ENCODE peak calls at places on chromosomes 7 and 10, in ten cellular contexts. Y, R, O, Z, D, X, H, I, P and W are unnamed samples.

GRCh38 chr7:111198255-111198654 is 107.3 kb downstream of the LRRN3 start:
- DNase-seq in H (peak; percentile 31), I (peak; percentile 95), P (no peak), R (no peak), O (no peak), D (peak; percentile 99), Z (no peak), Y (no peak), X (peak; percentile 96), W (no peak)

GRCh38 chr7:1734331-1734730 is 64.3 kb downstream of the ELFN1 start:
- DNase-seq in Z (no peak), R (no peak), D (no peak), H (no peak), I (no peak), O (no peak), Y (no peak), P (no peak), X (no peak), W (no peak)

GRCh38 chr7:50608196-50608906 is 43.1 kb upstream of the DDC start:
- DNase-seq in X (no peak), P (no peak), I (no peak), O (no peak), H (no peak), D (no peak), R (no peak), Z (no peak), Y (no peak), W (no peak)

GRCh38 chr7:106655703-106656498 is 5.1 kb downstream of the CCDC71L start:
- DNase-seq in Z (no peak), O (no peak), Y (no peak), H (no peak), D (no peak), X (no peak), I (no peak), R (no peak), P (no peak), W (no peak)

GRCh38 chr10:49280001-49280408 is 19.0 kb upstream of the C10orf71 start:
- DNase-seq in P (peak; percentile 21), O (no peak), Y (no peak), R (peak; percentile 43), Z (no peak), D (peak; percentile 20), H (no peak), I (no peak), X (no peak), W (no peak)

GRCh38 chr10:91883549-91884542 is 25.4 kb downstream of the FGFBP3 start:
- DNase-seq in Y (no peak), Z (no peak), I (no peak), P (no peak), X (no peak), H (no peak), R (no peak), O (peak; percentile 81), D (no peak), W (peak; percentile 30)

GRCh38 chr7:92586403-92586802 is 3.8 kb downstream of the FAM133B start:
- DNase-seq in X (no peak), D (no peak), Y (no peak), Z (no peak), O (no peak), H (no peak), I (no peak), P (no peak), R (no peak), W (no peak)

GRCh38 chr10:88261152-88261551 is 322.0 kb downstream of the RNLS start:
- DNase-seq in H (no peak), Y (no peak), I (no peak), D (no peak), X (no peak), P (no peak), R (no peak), O (no peak), Z (no peak), W (no peak)

GRCh38 chr7:3559178-3559765 is 258.2 kb downstream of the SDK1 start:
- DNase-seq in Y (no peak), R (no peak), D (peak; percentile 83), O (no peak), Z (no peak), X (peak; percentile 48), I (peak; percentile 44), P (peak; percentile 53), H (peak; percentile 75), W (no peak)

GRCh38 chr7:131075406-131075805 is 252.3 kb upstream of the MKLN1 start:
- DNase-seq in X (no peak), Z (no peak), D (no peak), P (no peak), R (no peak), H (no peak), Y (no peak), O (no peak), I (no peak), W (no peak)

GRCh38 chr7:131076032-131076431 is 251.6 kb upstream of the MKLN1 start:
- DNase-seq in O (no peak), X (no peak), Z (no peak), D (peak; percentile 75), R (no peak), I (no peak), H (no peak), P (no peak), Y (no peak), W (no peak)

GRCh38 chr7:131074043-131074442 is 253.6 kb upstream of the MKLN1 start:
- DNase-seq in D (no peak), X (no peak), Z (no peak), R (no peak), H (no peak), O (no peak), P (no peak), Y (no peak), I (no peak), W (no peak)

GRCh38 chr7:131072505-131073091 is 255.1 kb upstream of the MKLN1 start:
- DNase-seq in Z (no peak), H (no peak), I (no peak), Y (no peak), R (no peak), O (peak; percentile 59), P (no peak), D (peak; percentile 9), X (no peak), W (no peak)

DNA sequence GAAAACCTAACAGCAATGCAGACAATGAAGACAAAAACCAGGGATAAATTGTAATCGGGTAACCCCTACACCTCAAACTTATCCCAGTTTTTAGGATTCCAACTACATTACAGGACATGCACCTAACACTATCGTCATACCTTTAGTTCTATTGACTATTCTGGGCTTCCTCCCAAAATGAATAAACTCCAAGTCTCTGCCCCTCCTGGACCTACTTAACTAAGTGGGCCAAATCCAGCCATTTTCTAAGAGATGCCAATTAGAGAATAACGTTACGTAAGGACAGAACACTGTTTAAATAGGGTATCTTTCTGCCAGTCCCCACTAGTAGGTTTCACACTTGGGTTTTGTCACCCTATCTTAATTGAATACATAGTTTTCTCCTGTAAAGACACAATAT is 253.1 kb upstream of the MKLN1 start:
- DNase-seq in P (no peak), O (no peak), R (no peak), Z (no peak), D (no peak), H (no peak), X (no peak), Y (no peak), I (no peak), W (no peak)
- H3K4me1 ChIP-seq in P (peaks cover 55% of the 10 kb centered on the region), O (no peaks in the 10 kb centered on the region), R (peaks cover 45% of the 10 kb centered on the region), Z (peaks cover 34% of the 10 kb centered on the region), D (peaks cover 29% of the 10 kb centered on the region), H (no peaks in the 10 kb centered on the region), X (peaks cover 15% of the 10 kb centered on the region), Y (peaks cover 62% of the 10 kb centered on the region), I (no peaks in the 10 kb centered on the region), W (peaks cover 35% of the 10 kb centered on the region)

GRCh38 chr7:57868771-57869483 is 418.9 kb downstream of the ZNF716 start:
- DNase-seq in H (no peak), P (no peak), O (no peak), D (no peak), X (no peak), Z (no peak), Y (no peak), I (no peak), R (peak; percentile 65), W (peak; percentile 13)
- H3K4me3 ChIP-seq in H (peak overlapping the region; percentile 2), P (peak overlapping the region; percentile 19), O (no peak overlapping the region), D (no peak overlapping the region), X (peak overlapping the region; percentile 29), Z (peak overlapping the region; percentile 39), Y (no peak overlapping the region), I (no peak overlapping the region), R (peak overlapping the region; percentile 53), W (peak overlapping the region; percentile 60)

GRCh38 chr7:44460325-44460724 is 30.1 kb downstream of the NUDCD3 start:
- DNase-seq in P (no peak), H (no peak), Y (peak; percentile 82), R (no peak), Z (no peak), I (no peak), X (no peak), D (peak; percentile 30), O (no peak), W (no peak)

GRCh38 chr7:44465490-44465889 is 25.0 kb downstream of the NUDCD3 start:
- DNase-seq in I (no peak), X (no peak), H (no peak), D (no peak), Y (no peak), P (no peak), O (no peak), Z (no peak), R (no peak), W (no peak)

GRCh38 chr7:44461387-44461786 is 29.1 kb downstream of the NUDCD3 start:
- DNase-seq in O (no peak), R (no peak), D (peak; percentile 33), I (no peak), P (no peak), X (no peak), Z (no peak), H (no peak), Y (peak; percentile 27), W (no peak)

GRCh38 chr7:44466300-44467216 is 23.9 kb downstream of the NUDCD3 start:
- DNase-seq in O (no peak), R (no peak), H (no peak), Y (no peak), P (no peak), X (no peak), Z (no peak), D (no peak), I (no peak), W (no peak)

GRCh38 chr7:44463169-44463808 is 27.2 kb downstream of the NUDCD3 start:
- DNase-seq in D (no peak), P (no peak), X (no peak), Z (no peak), I (no peak), H (no peak), Y (no peak), O (no peak), R (no peak), W (no peak)
- TF ChIP-seq CTCF in D (peak; percentile 23), P (no peak), X (no peak), Z (no peak), I (peak; percentile 70), H (no peak), Y (peak; percentile 53), O (peak; percentile 28), R (no peak), W (no peak)

GRCh38 chr7:97015279-97015678 is 9.4 kb downstream of the DLX5 start:
- DNase-seq in I (no peak), D (no peak), Z (no peak), P (no peak), X (no peak), R (no peak), O (no peak), Y (no peak), H (no peak), W (no peak)
- H3K4me1 ChIP-seq in I (no peaks in the 10 kb centered on the region), D (no peaks in the 10 kb centered on the region), Z (peaks cover 9% of the 10 kb centered on the region), P (no peaks in the 10 kb centered on the region), X (no peaks in the 10 kb centered on the region), R (peaks cover 30% of the 10 kb centered on the region), O (peaks cover 25% of the 10 kb centered on the region), Y (peaks cover 4% of the 10 kb centered on the region), H (no peaks in the 10 kb centered on the region), W (peaks cover 9% of the 10 kb centered on the region)

GRCh38 chr7:55533729-55534080 is 38.6 kb downstream of the VOPP1 start:
- DNase-seq in I (no peak), O (no peak), X (no peak), R (peak; percentile 29), H (no peak), D (no peak), Y (no peak), P (no peak), Z (no peak), W (no peak)
- H3K4me3 ChIP-seq in I (no peak overlapping the region), O (no peak overlapping the region), X (no peak overlapping the region), R (no peak overlapping the region), H (no peak overlapping the region), D (no peak overlapping the region), Y (peak overlapping the region; percentile 21), P (no peak overlapping the region), Z (no peak overlapping the region), W (no peak overlapping the region)